ENCODE peak calls at places on chromosomes 7 and 10, in four cellular contexts. P is right lobe of liver, B is activated B cell treated with CpG ODN at 0.5 μM for 24 hours, E is fibroblast of pulmonary artery. M is an unnamed sample.

GRCh38 chr10:3873728-3874461 is 88.9 kb upstream of the KLF6 start:
- DNase-seq in B (no peak), P (no peak), E (peak), M (peak)

GRCh38 chr10:122113161-122113944 is 124.4 kb downstream of the TACC2 start:
- DNase-seq in P (peak), E (peak), B (no peak), M (peak)

GRCh38 chr10:49611166-49611814 is 1.2 kb downstream of the SLC18A3 start:
- DNase-seq in E (no peak), P (no peak), B (no peak), M (peak)

GRCh38 chr7:14639801-14640200 is 262.8 kb downstream of the DGKB start:
- DNase-seq in E (no peak), P (no peak), B (no peak), M (no peak)

GRCh38 chr10:133388265-133388972 is 5.5 kb upstream of the MTG1 start:
- DNase-seq in B (no peak), P (peak), E (no peak), M (no peak)

GRCh38 chr7:127786184-127786583 is 134.2 kb downstream of the SND1 start:
- DNase-seq in B (no peak), P (no peak), E (peak), M (no peak)

GRCh38 chr7:5139998-5140397 is 50.0 kb upstream of the WIPI2 start:
- DNase-seq in B (no peak), P (peak), E (peak), M (peak)

GRCh38 chr10:1029838-1030237 is 4.2 kb upstream of the IDI2 start:
- DNase-seq in B (no peak), E (no peak), P (no peak), M (no peak)

GRCh38 chr10:58820862-58821559 is 308.3 kb downstream of the BICC1 start:
- DNase-seq in E (peak), P (no peak), B (no peak), M (no peak)

GRCh38 chr7:137949416-137950262 is 52.2 kb downstream of the CREB3L2 start:
- DNase-seq in B (no peak), E (no peak), P (no peak), M (no peak)

GRCh38 chr7:143258830-143259229 is 4.4 kb upstream of the GSTK1 start:
- DNase-seq in B (no peak), P (peak), E (peak), M (peak)

GRCh38 chr7:81236560-81236959 is 317.7 kb upstream of the SEMA3C start:
- DNase-seq in B (no peak), P (no peak), E (no peak), M (no peak)

GRCh38 chr10:18079665-18080295 is 60.4 kb upstream of the CACNB2 start:
- DNase-seq in P (no peak), B (no peak), E (no peak), M (no peak)

GRCh38 chr10:10995120-10995519 is 22.6 kb upstream of the CELF2 start:
- DNase-seq in E (no peak), B (no peak), P (no peak), M (no peak)

GRCh38 chr10:28250782-28251181 is 52.1 kb downstream of the MPP7 start:
- DNase-seq in P (no peak), B (no peak), E (peak), M (no peak)

GRCh38 chr7:24842449-24843241 is 85.4 kb upstream of the GSDME start:
- DNase-seq in B (no peak), E (peak), P (no peak), M (no peak)

GRCh38 chr10:46293832-46294640 is 7.2 kb downstream of the ANTXRL start:
- DNase-seq in P (peak), B (peak), E (no peak), M (no peak)

GRCh38 chr10:31157125-31157983 is 125.7 kb upstream of the ZNF438 start:
- DNase-seq in B (no peak), P (no peak), E (peak), M (no peak)

GRCh38 chr7:78221961-78222751 is 423.6 kb downstream of the PHTF2 start:
- DNase-seq in E (peak), B (no peak), P (no peak), M (no peak)

GRCh38 chr7:14510268-14510667 is 392.3 kb downstream of the DGKB start:
- DNase-seq in E (no peak), P (no peak), B (no peak), M (no peak)

GRCh38 chr7:119090851-119091250 is 866.3 kb downstream of the ANKRD7 start:
- DNase-seq in P (no peak), B (no peak), E (no peak), M (no peak)

GRCh38 chr7:91651986-91652385 is 228.5 kb downstream of the MTERF1 start:
- DNase-seq in B (no peak), E (no peak), P (no peak), M (no peak)

GRCh38 chr10:3781458-3782098 is 3.4 kb downstream of the KLF6 start:
- DNase-seq in P (no peak), E (peak), B (no peak), M (peak)

GRCh38 chr7:79084423-79084822 is 369.0 kb downstream of the MAGI2 start:
- DNase-seq in P (no peak), E (no peak), B (no peak), M (no peak)

GRCh38 chr7:28685291-28685659 is 272.9 kb downstream of the TRIL start:
- DNase-seq in P (peak), B (peak), E (no peak), M (no peak)

GRCh38 chr7:69847921-69848612 is 249.8 kb downstream of the AUTS2 start:
- DNase-seq in P (no peak), E (no peak), B (no peak), M (no peak)

GRCh38 chr10:36885746-36886145 is 239.7 kb upstream of the ANKRD30A start:
- DNase-seq in E (no peak), B (no peak), P (no peak), M (no peak)

GRCh38 chr10:36886303-36886891 is 239.0 kb upstream of the ANKRD30A start:
- DNase-seq in E (no peak), P (no peak), B (no peak), M (no peak)

GRCh38 chr10:36882781-36883180 is 242.6 kb upstream of the ANKRD30A start:
- DNase-seq in E (no peak), B (no peak), P (no peak), M (no peak)

DNA sequence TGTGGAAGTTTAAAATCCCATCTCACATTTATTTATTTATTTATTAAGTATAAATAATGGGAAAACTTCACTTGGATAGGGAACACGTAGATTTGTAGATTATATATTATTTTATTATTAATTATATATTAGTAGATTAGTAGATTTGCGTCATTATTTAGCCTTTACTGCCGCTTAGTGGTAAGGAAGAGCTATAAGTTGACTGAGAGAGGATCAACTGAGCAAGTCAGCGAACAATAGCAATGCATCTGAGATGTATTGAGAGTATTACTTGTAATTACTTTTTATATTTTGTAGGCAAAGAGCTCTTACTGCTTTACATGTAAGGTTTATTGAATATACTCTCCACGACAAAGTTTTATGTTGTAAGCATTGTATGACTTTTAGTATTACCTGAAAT is 244.5 kb upstream of the ANKRD30A start:
- DNase-seq in P (no peak), B (no peak), E (peak), M (no peak)
- TF ChIP-seq CTCF in P (peak), B (no peak), E (peak), M (peak)

GRCh38 chr7:130146693-130147520 is 58.3 kb downstream of the TMEM209 start:
- DNase-seq in E (no peak), B (no peak), P (no peak), M (no peak)

GRCh38 chr7:130144632-130145171 is 60.5 kb downstream of the TMEM209 start:
- DNase-seq in E (peak), B (no peak), P (no peak), M (no peak)

GRCh38 chr7:130143986-130144618 is 61.1 kb downstream of the TMEM209 start:
- DNase-seq in E (no peak), B (no peak), P (no peak), M (no peak)

GRCh38 chr7:130143334-130143732 is 61.9 kb downstream of the TMEM209 start:
- DNase-seq in E (no peak), P (no peak), B (no peak), M (no peak)

GRCh38 chr7:130145424-130146106 is 59.6 kb downstream of the TMEM209 start:
- DNase-seq in E (no peak), P (no peak), B (no peak), M (peak)
- TF ChIP-seq CTCF in E (no peak), P (no peak), B (no peak), M (no peak)

GRCh38 chr7:47470567-47471357 is 111.1 kb downstream of the TNS3 start:
- DNase-seq in E (no peak), P (peak), B (no peak), M (no peak)
- TF ChIP-seq CTCF in E (no peak), P (no peak), B (no peak), M (no peak)

GRCh38 chr10:68082815-68083395 is 7.8 kb upstream of the HERC4 start:
- DNase-seq in E (peak), P (no peak), B (no peak), M (no peak)
- TF ChIP-seq CTCF in E (peak), P (peak), B (no peak), M (peak)

GRCh38 chr10:87818505-87819273 is 663 bp upstream of the ATAD1 start:
- DNase-seq in P (peak), E (peak), B (no peak), M (peak)
- TF ChIP-seq CTCF in P (no peak), E (no peak), B (no peak), M (no peak)

GRCh38 chr10:5563237-5563961 is 38.6 kb downstream of the CALML3 start:
- DNase-seq in B (no peak), P (peak), E (no peak), M (no peak)

GRCh38 chr10:5561704-5562645 is 37.2 kb downstream of the CALML3 start:
- DNase-seq in B (no peak), P (peak), E (no peak), M (no peak)

GRCh38 chr10:5559642-5560141 is 34.9 kb downstream of the CALML3 start:
- DNase-seq in B (no peak), P (peak), E (peak), M (no peak)

GRCh38 chr10:5560142-5560843 is 35.5 kb downstream of the CALML3 start:
- DNase-seq in E (no peak), P (peak), B (no peak), M (no peak)

DNA sequence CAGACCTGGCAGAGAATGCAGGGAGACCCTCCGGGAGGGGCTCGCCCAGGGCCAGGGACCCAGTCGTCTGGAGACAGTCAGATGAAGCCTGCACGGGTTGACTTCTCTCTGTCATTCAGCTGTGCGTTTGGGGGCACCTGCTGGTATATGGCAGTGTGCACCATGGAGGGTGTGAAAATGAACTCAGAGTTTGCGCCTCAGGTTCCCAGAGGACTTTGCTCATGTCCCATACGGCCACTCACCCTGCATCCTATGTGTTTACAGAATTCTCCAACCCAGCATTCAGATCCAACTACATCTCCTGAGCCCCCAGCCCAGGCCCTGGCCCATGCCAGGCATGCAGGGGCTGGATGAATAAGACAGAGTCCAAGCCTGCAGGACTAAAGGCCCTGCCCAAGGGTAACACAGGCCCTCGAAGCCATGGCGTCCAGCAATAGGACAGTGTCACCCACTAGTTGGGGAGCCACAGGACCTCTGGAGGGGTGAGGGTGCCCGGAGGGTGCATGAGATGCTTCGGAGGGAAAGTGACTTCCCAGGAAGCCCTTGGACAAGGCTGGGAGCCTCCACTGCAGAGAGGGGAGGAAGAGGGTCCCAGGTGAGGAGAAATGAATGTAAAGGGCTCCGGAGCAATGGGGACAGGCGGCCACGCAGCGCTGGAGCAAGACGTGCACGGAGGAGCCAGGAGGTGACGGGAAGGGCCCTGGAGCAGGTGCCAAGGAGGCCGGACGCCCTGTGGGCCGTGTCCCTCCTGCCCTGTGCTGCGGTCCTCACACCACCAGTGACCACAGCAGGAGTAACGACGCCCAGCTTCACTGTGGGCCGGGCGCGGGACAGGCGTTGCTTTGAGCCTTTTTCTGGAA is 36.3 kb downstream of the CALML3 start:
- DNase-seq in B (no peak), E (no peak), P (peak), M (no peak)
- TF ChIP-seq CTCF in B (no peak), E (no peak), P (no peak), M (no peak)

DNA sequence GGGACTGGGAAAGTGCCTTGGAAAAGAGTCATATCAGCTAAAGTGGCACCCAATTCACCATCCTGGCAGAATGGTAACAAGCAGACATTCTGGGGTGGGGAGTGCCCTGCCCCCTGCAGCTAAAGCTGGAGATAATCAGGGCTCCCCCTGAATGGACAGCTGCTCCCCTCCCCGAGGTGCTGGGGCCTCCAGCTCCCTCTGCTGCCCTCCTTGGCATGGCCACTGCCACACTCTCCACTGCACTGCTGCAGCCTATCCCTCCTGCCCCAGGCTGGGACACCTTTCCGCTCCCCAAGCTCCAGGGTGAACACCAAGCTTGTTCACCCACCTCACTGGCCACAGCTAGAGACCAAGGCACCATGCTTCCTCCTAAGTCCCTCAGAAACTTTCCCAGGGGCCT is 9.8 kb upstream of the PARD3 start:
- DNase-seq in P (no peak), E (no peak), B (no peak), M (no peak)
- TF ChIP-seq CTCF in P (peak), E (peak), B (no peak), M (no peak)

GRCh38 chr7:47713595-47713994 is 131.7 kb upstream of the TNS3 start:
- DNase-seq in B (no peak), E (no peak), P (no peak), M (no peak)
- TF ChIP-seq CTCF in B (no peak), E (no peak), P (no peak), M (no peak)

DNA sequence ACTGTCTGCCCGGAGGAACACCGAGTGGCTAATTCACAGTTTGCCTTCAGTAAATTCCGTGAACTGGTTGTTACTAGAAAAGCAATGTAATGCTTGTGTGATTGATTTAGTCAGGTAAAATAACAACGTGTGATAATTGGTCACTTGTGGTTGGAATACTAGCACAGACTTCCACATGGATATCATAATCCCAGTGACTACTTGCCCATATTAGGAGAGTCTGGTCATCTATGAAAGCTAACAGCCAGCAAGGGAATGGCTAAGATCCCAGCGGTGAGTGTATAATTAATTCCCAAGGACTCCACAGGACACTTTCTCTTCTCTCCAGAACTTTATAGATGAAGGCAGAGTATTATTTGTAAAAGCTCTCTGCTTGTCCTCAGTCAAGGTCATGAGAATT is 662.5 kb upstream of the TEX47 start:
- DNase-seq in P (no peak), B (no peak), E (no peak), M (no peak)
- TF ChIP-seq CTCF in P (no peak), B (no peak), E (no peak), M (no peak)